ENCODE peak calls at places on chromosomes 4 and X, in nine cellular contexts. Q is upper lobe of right lung; L is neural crest cell; N is heart right ventricle; B is small intestine; K is activated CD8-positive, alpha-beta T cell treated with anti-CD3 and anti-CD28 coated beads, Interleukin-2, amount 10 ng/mL, durations not matched to agents 7 days and 5 days; A is KBM-7; O is COR-L47; C is left colon. Y is an unnamed sample.

GRCh38 chr4:10416441-10416840 is 40.8 kb downstream of the ZNF518B start:
- DNase-seq in Q (no peak), L (no peak), N (no peak), B (no peak), K (peak), A (no peak), O (no peak), C (no peak), Y (no peak)

GRCh38 chr4:98993419-98994071 is 2.0 kb upstream of the METAP1 start:
- DNase-seq in Q (no peak), L (no peak), N (peak), B (no peak), K (no peak), A (no peak), O (no peak), C (no peak), Y (no peak)

GRCh38 chr4:793941-794621 is 31.8 kb downstream of the CPLX1 start:
- DNase-seq in Q (no peak), L (no peak), N (no peak), B (no peak), K (no peak), A (no peak), O (no peak), C (no peak), Y (no peak)

GRCh38 chr4:74111990-74112389 is 13.0 kb upstream of the CXCL2 start:
- DNase-seq in Q (peak), L (no peak), N (no peak), B (peak), K (no peak), A (no peak), O (no peak), C (peak), Y (peak)

GRCh38 chr4:10173754-10174749 is 57.5 kb upstream of the WDR1 start:
- DNase-seq in Q (peak), L (no peak), N (peak), B (peak), K (no peak), A (no peak), O (no peak), C (peak), Y (no peak)

GRCh38 chrX:46793386-46794143 is 34.6 kb upstream of the SLC9A7 start:
- DNase-seq in Q (no peak), L (no peak), N (no peak), B (peak), K (no peak), A (no peak), O (no peak), C (no peak), Y (no peak)

GRCh38 chr4:7647932-7648812 is 213.4 kb upstream of the PSAPL1 start:
- DNase-seq in Q (peak), L (no peak), N (no peak), B (no peak), K (no peak), A (peak), O (no peak), C (peak), Y (no peak)

GRCh38 chrX:69182818-69183375 is 17.6 kb upstream of the PJA1 start:
- DNase-seq in Q (no peak), L (no peak), N (no peak), B (peak), K (no peak), A (no peak), O (no peak), C (no peak), Y (no peak)

GRCh38 chrX:140507982-140508305 is 3.1 kb upstream of the SOX3 start:
- DNase-seq in Q (peak), L (peak), N (no peak), B (no peak), K (no peak), A (no peak), O (no peak), C (no peak), Y (peak)

GRCh38 chr4:7170012-7170411 is 22.3 kb upstream of the SORCS2 start:
- DNase-seq in Q (peak), L (no peak), N (no peak), B (no peak), K (no peak), A (no peak), O (no peak), C (peak), Y (no peak)

GRCh38 chrX:41347186-41347585 is 13.2 kb downstream of the DDX3X start:
- DNase-seq in Q (no peak), L (no peak), N (no peak), B (no peak), K (no peak), A (no peak), O (no peak), C (no peak), Y (no peak)

GRCh38 chr4:139834210-139834609 is 168.6 kb downstream of the MGST2 start:
- DNase-seq in Q (no peak), L (no peak), N (no peak), B (no peak), K (no peak), A (no peak), O (no peak), C (no peak), Y (peak)

GRCh38 chr4:40121515-40121914 is 64.9 kb downstream of the N4BP2 start:
- DNase-seq in Q (no peak), L (no peak), N (no peak), B (peak), K (peak), A (peak), O (no peak), C (no peak), Y (no peak)

GRCh38 chr4:119498520-119498919 is 130.1 kb downstream of the PDE5A start:
- DNase-seq in Q (no peak), L (no peak), N (peak), B (no peak), K (no peak), A (no peak), O (no peak), C (no peak), Y (no peak)

GRCh38 chr4:83768146-83768545 is 232.2 kb downstream of the GPAT3 start:
- DNase-seq in Q (no peak), L (no peak), N (no peak), B (no peak), K (no peak), A (no peak), O (no peak), C (no peak), Y (no peak)

GRCh38 chr4:179125870-179126269 is 1683.6 kb upstream of the AGA start:
- DNase-seq in Q (no peak), L (no peak), N (no peak), B (no peak), K (no peak), A (no peak), O (no peak), C (no peak), Y (peak)

GRCh38 chr4:54660145-54660535 is 2.4 kb downstream of the KIT start:
- DNase-seq in Q (no peak), L (no peak), N (no peak), B (no peak), K (no peak), A (no peak), O (no peak), C (no peak), Y (no peak)

GRCh38 chrX:24026403-24026801 is 584 bp downstream of the KLHL15 start:
- DNase-seq in Q (no peak), L (no peak), N (no peak), B (peak), K (no peak), A (peak), O (no peak), C (no peak), Y (peak)

GRCh38 chr4:110154586-110154985 is 43.8 kb downstream of the ELOVL6 start:
- DNase-seq in Q (no peak), L (no peak), N (no peak), B (no peak), K (no peak), A (no peak), O (no peak), C (no peak), Y (no peak)

GRCh38 chrX:68409154-68409553 is 24.1 kb downstream of the OPHN1 start:
- DNase-seq in Q (no peak), L (no peak), N (no peak), B (no peak), K (no peak), A (no peak), O (no peak), C (no peak), Y (no peak)

GRCh38 chr4:7426525-7427171 is 8.1 kb downstream of the PSAPL1 start:
- DNase-seq in Q (peak), L (no peak), N (no peak), B (no peak), K (no peak), A (no peak), O (no peak), C (peak), Y (no peak)

GRCh38 chr4:40349561-40350198 is 14.5 kb downstream of the CHRNA9 start:
- DNase-seq in Q (no peak), L (no peak), N (no peak), B (peak), K (no peak), A (no peak), O (no peak), C (no peak), Y (no peak)

GRCh38 chr4:82898322-82899243 is 2.0 kb upstream of the THAP9 start:
- DNase-seq in Q (no peak), L (no peak), N (no peak), B (peak), K (peak), A (peak), O (no peak), C (no peak), Y (no peak)

GRCh38 chr4:111064342-111064993 is 441.6 kb upstream of the PITX2 start:
- DNase-seq in Q (no peak), L (no peak), N (no peak), B (no peak), K (no peak), A (peak), O (no peak), C (no peak), Y (peak)

GRCh38 chr4:37246891-37247290 is 2.3 kb downstream of the NWD2 start:
- DNase-seq in Q (no peak), L (no peak), N (no peak), B (no peak), K (no peak), A (no peak), O (peak), C (no peak), Y (no peak)

GRCh38 chr4:113455081-113455480 is 306.5 kb downstream of the CAMK2D start:
- DNase-seq in Q (no peak), L (no peak), N (no peak), B (no peak), K (no peak), A (no peak), O (no peak), C (no peak), Y (no peak)

GRCh38 chr4:140703463-140703862 is 52.7 kb downstream of the TBC1D9 start:
- DNase-seq in Q (no peak), L (no peak), N (no peak), B (no peak), K (no peak), A (no peak), O (no peak), C (no peak), Y (no peak)

GRCh38 chr4:153296424-153296823 is 48.1 kb upstream of the MND1 start:
- DNase-seq in Q (no peak), L (no peak), N (no peak), B (no peak), K (no peak), A (no peak), O (no peak), C (no peak), Y (no peak)

GRCh38 chr4:88600129-88600849 is 8.0 kb downstream of the HERC3 start:
- DNase-seq in Q (no peak), L (no peak), N (no peak), B (no peak), K (no peak), A (no peak), O (no peak), C (no peak), Y (no peak)

GRCh38 chr4:119025440-119025839 is 110.2 kb upstream of the MYOZ2 start:
- DNase-seq in Q (peak), L (no peak), N (no peak), B (peak), K (no peak), A (peak), O (no peak), C (peak), Y (no peak)

GRCh38 chr4:153038493-153039311 is 102.6 kb downstream of the FHDC1 start:
- DNase-seq in Q (no peak), L (no peak), N (no peak), B (no peak), K (no peak), A (no peak), O (peak), C (no peak), Y (peak)

GRCh38 chr4:169618286-169618685 is 2.1 kb upstream of the CLCN3 start:
- DNase-seq in Q (no peak), L (no peak), N (no peak), B (no peak), K (no peak), A (no peak), O (no peak), C (no peak), Y (no peak)

GRCh38 chr4:158540125-158540907 is 18.6 kb downstream of the RXFP1 start:
- DNase-seq in Q (no peak), L (no peak), N (no peak), B (no peak), K (no peak), A (peak), O (no peak), C (no peak), Y (no peak)

GRCh38 chrX:53265771-53266170 is 15.6 kb downstream of the IQSEC2 start:
- DNase-seq in Q (no peak), L (no peak), N (no peak), B (no peak), K (no peak), A (no peak), O (no peak), C (no peak), Y (no peak)

GRCh38 chr4:125085-125820 is 952 bp downstream of the ZNF718 start:
- DNase-seq in Q (peak), L (no peak), N (peak), B (peak), K (peak), A (peak), O (peak), C (peak), Y (peak)